ENCODE peak calls at places on chromosomes 6 and 20, in four cellular contexts. B, H, X and F are unnamed samples.

GRCh38 chr6:52482903-52483670 is 62.9 kb downstream of the EFHC1 start:
- DNase-seq in B (peak; percentile 26), H (peak; percentile 75), X (no peak), F (no peak)

GRCh38 chr20:59948828-59949720 is 8.9 kb downstream of the FAM217B start:
- DNase-seq in B (no peak), H (peak; percentile 65), X (peak; percentile 56), F (peak; percentile 63)

GRCh38 chr6:74491844-74492374 is 713.9 kb downstream of the COL12A1 start:
- DNase-seq in B (no peak), H (no peak), X (no peak), F (no peak)

GRCh38 chr6:36289281-36290018 is 19.6 kb downstream of the PNPLA1 start:
- DNase-seq in B (peak; percentile 45), H (no peak), X (peak; percentile 93), F (peak; percentile 91)

GRCh38 chr6:77425216-77425615 is 38.1 kb downstream of the HTR1B start:
- DNase-seq in B (no peak), H (no peak), X (no peak), F (no peak)

GRCh38 chr6:31246051-31246495 is 25.8 kb downstream of the HLA-C start:
- DNase-seq in B (no peak), H (peak; percentile 69), X (peak; percentile 87), F (no peak)

GRCh38 chr20:63590218-63591146 is 16.4 kb upstream of the HELZ2 start:
- DNase-seq in B (no peak), H (no peak), X (no peak), F (no peak)

GRCh38 chr20:9807176-9807575 is 31.7 kb downstream of the PAK5 start:
- DNase-seq in B (no peak), H (no peak), X (no peak), F (no peak)

GRCh38 chr20:43528258-43528875 is 20.9 kb downstream of the L3MBTL1 start:
- DNase-seq in B (no peak), H (no peak), X (no peak), F (no peak)

GRCh38 chr6:10662742-10663141 is 31.7 kb downstream of the C6orf52 start:
- DNase-seq in B (no peak), H (no peak), X (no peak), F (no peak)

GRCh38 chr20:2578430-2579192 is 42.2 kb downstream of the TMC2 start:
- DNase-seq in B (no peak), H (no peak), X (peak; percentile 43), F (no peak)

GRCh38 chr20:14214046-14214445 is 123.4 kb downstream of the FLRT3 start:
- DNase-seq in B (no peak), H (no peak), X (no peak), F (no peak)

GRCh38 chr6:88374556-88374955 is 208.4 kb upstream of the CNR1 start:
- DNase-seq in B (no peak), H (no peak), X (no peak), F (no peak)

GRCh38 chr6:11795403-11795802 is 16.8 kb upstream of the ADTRP start:
- DNase-seq in B (no peak), H (peak; percentile 49), X (no peak), F (no peak)

GRCh38 chr6:15872252-15873103 is 209.7 kb upstream of the DTNBP1 start:
- DNase-seq in B (no peak), H (peak; percentile 93), X (no peak), F (no peak)

GRCh38 chr6:85078071-85078470 is 313.7 kb upstream of the TBX18 start:
- DNase-seq in B (no peak), H (peak; percentile 83), X (peak; percentile 15), F (no peak)

GRCh38 chr6:112694986-112695385 is 347.9 kb downstream of the RFPL4B start:
- DNase-seq in B (no peak), H (no peak), X (no peak), F (no peak)

GRCh38 chr6:133169901-133170300 is 71.3 kb upstream of the EYA4 start:
- DNase-seq in B (no peak), H (no peak), X (no peak), F (no peak)

GRCh38 chr6:30686908-30687658 is 638 bp upstream of the PPP1R18 start:
- DNase-seq in B (peak; percentile 89), H (peak; percentile 96), X (peak; percentile 95), F (peak; percentile 97)

GRCh38 chr20:36150489-36150846 is 4.1 kb upstream of the EPB41L1 start:
- DNase-seq in B (no peak), H (no peak), X (no peak), F (no peak)

GRCh38 chr6:140768133-140768532 is 1364.6 kb upstream of the GJE1 start:
- DNase-seq in B (no peak), H (no peak), X (no peak), F (no peak)

DNA sequence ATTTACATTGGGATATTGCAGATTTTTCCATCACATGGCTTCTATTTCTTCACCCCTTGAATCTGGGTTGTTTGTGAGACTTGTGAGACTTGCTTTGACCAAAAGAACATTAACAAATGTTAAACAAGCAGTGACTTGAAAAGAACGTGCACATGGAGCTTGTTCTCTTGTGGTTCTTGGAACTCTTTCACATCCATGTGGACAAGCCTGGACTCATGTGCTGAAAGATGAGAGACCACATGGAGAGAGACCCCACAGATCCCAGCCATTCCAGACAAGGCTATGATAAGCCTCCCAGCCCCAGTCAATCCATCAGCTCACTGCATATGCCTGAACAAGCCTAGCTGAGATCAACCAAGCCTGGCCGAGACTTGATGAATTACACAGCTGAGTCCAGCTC is 1365.7 kb upstream of the GJE1 start:
- DNase-seq in B (no peak), H (no peak), X (no peak), F (no peak)
- H3K4ac ChIP-seq in B (no peak overlapping the region), H (no peak overlapping the region), X (no peak overlapping the region), F (no peak overlapping the region)

DNA sequence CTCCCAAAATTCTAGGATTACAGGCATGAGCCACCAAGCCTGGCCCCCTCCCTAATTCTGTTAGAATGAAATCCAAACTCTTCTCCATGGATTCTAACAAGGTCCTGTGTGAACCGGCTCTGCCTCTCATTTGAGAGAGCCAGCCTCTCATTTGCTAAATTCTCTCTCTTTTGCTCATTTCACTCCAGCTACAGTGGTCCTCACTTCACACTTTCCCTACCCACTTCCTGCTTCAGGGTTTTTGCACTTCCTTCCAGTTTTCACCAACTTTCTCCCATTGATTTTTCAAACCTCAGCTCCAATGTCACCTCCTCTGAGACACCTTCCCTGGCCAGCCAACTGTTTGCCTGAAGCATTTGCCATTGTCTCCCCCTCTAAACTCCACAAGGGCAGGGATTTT is 5.1 kb downstream of the COX4I2 start:
- DNase-seq in B (no peak), H (no peak), X (no peak), F (no peak)
- H3K4ac ChIP-seq in B (no peak overlapping the region), H (no peak overlapping the region), X (no peak overlapping the region), F (no peak overlapping the region)

GRCh38 chr20:61328906-61329558 is 77.0 kb downstream of the CDH4 start:
- DNase-seq in B (no peak), H (no peak), X (no peak), F (no peak)
- H3K4ac ChIP-seq in B (no peak overlapping the region), H (no peak overlapping the region), X (no peak overlapping the region), F (no peak overlapping the region)

GRCh38 chr6:107106165-107106564 is 9.2 kb downstream of the BEND3 start:
- DNase-seq in B (peak; percentile 66), H (no peak), X (peak; percentile 50), F (no peak)

GRCh38 chr6:107107791-107108190 is 7.5 kb downstream of the BEND3 start:
- DNase-seq in B (no peak), H (no peak), X (no peak), F (no peak)

GRCh38 chr6:107105511-107106116 is 9.7 kb downstream of the BEND3 start:
- DNase-seq in B (no peak), H (no peak), X (no peak), F (no peak)

GRCh38 chr6:107110200-107110599 is 5.1 kb downstream of the BEND3 start:
- DNase-seq in B (no peak), H (peak; percentile 26), X (no peak), F (no peak)

GRCh38 chr6:107108201-107108890 is 7.0 kb downstream of the BEND3 start:
- DNase-seq in B (no peak), H (no peak), X (no peak), F (peak; percentile 80)
- H3K4ac ChIP-seq in B (no peak overlapping the region), H (no peak overlapping the region), X (no peak overlapping the region), F (no peak overlapping the region)

GRCh38 chr6:18122128-18123093 is at the start of gene NHLRC1:
- DNase-seq in B (peak; percentile 88), H (peak; percentile 82), X (peak; percentile 90), F (peak; percentile 92)
- H3K4ac ChIP-seq in B (no peak within 1 kb of the TSS), H (peak within 1 kb of the TSS; percentile 86), X (no peak within 1 kb of the TSS), F (peak within 1 kb of the TSS; percentile 1)

GRCh38 chr6:3138341-3138740 is 19.0 kb downstream of the TUBB2A start:
- DNase-seq in B (no peak), H (peak; percentile 44), X (no peak), F (no peak)
- H3K4ac ChIP-seq in B (no peak overlapping the region), H (no peak overlapping the region), X (no peak overlapping the region), F (no peak overlapping the region)

GRCh38 chr6:149854532-149854931 is 9.6 kb downstream of the LRP11 start:
- DNase-seq in B (no peak), H (no peak), X (no peak), F (peak; percentile 73)

GRCh38 chr6:149856256-149856994 is 7.7 kb downstream of the LRP11 start:
- DNase-seq in B (no peak), H (peak; percentile 30), X (no peak), F (no peak)

GRCh38 chr6:149852881-149853280 is 11.3 kb downstream of the LRP11 start:
- DNase-seq in B (no peak), H (no peak), X (no peak), F (no peak)

GRCh38 chr6:149855741-149856140 is 8.4 kb downstream of the LRP11 start:
- DNase-seq in B (no peak), H (no peak), X (no peak), F (no peak)

DNA sequence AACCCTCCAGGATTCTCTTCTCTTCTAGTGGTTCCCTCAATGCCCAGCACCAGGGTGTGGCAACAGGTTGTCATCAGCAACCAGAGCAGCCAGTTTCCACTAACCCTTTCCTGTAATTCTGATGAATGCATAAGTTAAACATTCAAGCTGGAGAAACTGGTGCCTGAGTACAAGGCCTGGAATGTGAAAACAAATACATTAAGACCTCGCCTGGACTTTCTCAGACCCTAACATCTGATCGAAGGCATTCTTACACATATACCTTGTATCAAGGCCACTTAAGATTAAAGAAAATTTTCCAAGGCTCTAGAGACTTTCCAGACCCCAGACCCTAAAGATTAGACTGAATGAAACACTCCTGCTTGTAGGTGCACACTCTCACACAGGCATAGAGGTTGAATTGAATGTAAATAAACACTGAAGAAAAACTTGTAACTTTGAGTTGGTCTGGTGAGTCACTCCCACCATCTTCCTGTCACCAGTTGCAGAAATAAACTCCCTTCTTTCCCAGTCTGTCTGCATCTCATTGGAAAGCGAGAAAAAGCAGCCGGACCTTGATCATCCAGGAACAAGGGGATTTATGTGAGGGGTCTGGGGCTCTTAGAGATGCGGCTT is 9.0 kb downstream of the LRP11 start:
- DNase-seq in B (no peak), H (peak; percentile 96), X (no peak), F (peak; percentile 95)
- H3K4ac ChIP-seq in B (no peak overlapping the region), H (peak overlapping the region; percentile 92), X (no peak overlapping the region), F (no peak overlapping the region)